ENCODE peak calls at places on chromosomes 4 and X, in five cellular contexts. S is upper lobe of right lung, C is ecto neural progenitor cell, U is HEK293T, I is brain microvascular endothelial cell. H is an unnamed sample.

GRCh38 chrX:110056419-110056818 is 53.5 kb downstream of the TMEM164 start:
- DNase-seq in S (no peak), C (no peak), U (no peak), I (no peak), H (peak; percentile 1)

GRCh38 chrX:53250556-53250955 is 25.5 kb upstream of the KDM5C start:
- DNase-seq in S (no peak), C (no peak), U (no peak), I (no peak), H (no peak)

GRCh38 chr4:71396382-71396781 is 57.6 kb downstream of the SLC4A4 start:
- DNase-seq in S (no peak), C (no peak), U (no peak), I (peak; percentile 16), H (peak; percentile 2)

GRCh38 chrX:17024896-17025295 is 78.4 kb downstream of the REPS2 start:
- DNase-seq in S (no peak), C (no peak), U (no peak), I (no peak), H (peak; percentile 50)

GRCh38 chr4:177485528-177485927 is 43.3 kb upstream of the AGA start:
- DNase-seq in S (no peak), C (no peak), U (no peak), I (peak; percentile 17), H (peak; percentile 23)

GRCh38 chr4:156322592-156322991 is 368.9 kb upstream of the CTSO start:
- DNase-seq in S (no peak), C (no peak), U (no peak), I (peak; percentile 68), H (peak; percentile 71)

GRCh38 chr4:3409571-3410091 is 32.1 kb upstream of the HGFAC start:
- DNase-seq in S (peak; percentile 47), C (no peak), U (no peak), I (no peak), H (no peak)

GRCh38 chr4:47668810-47669408 is 169.0 kb downstream of the CORIN start:
- DNase-seq in S (no peak), C (no peak), U (peak; percentile 26), I (peak; percentile 53), H (peak; percentile 36)

GRCh38 chr4:150297861-150298474 is 219.7 kb downstream of the DCLK2 start:
- DNase-seq in S (no peak), C (no peak), U (no peak), I (peak; percentile 73), H (peak; percentile 17)

GRCh38 chr4:138158746-138159297 is 83.3 kb downstream of the SLC7A11 start:
- DNase-seq in S (no peak), C (no peak), U (no peak), I (peak; percentile 77), H (peak; percentile 33)

GRCh38 chr4:36348403-36348938 is 67.1 kb downstream of the DTHD1 start:
- DNase-seq in S (no peak), C (no peak), U (no peak), I (no peak), H (no peak)

GRCh38 chr4:14018191-14018853 is 390.8 kb upstream of the BOD1L1 start:
- DNase-seq in S (no peak), C (no peak), U (no peak), I (no peak), H (no peak)

GRCh38 chrX:44344194-44344593 is 722 bp upstream of the EFHC2 start:
- DNase-seq in S (peak; percentile 55), C (no peak), U (no peak), I (no peak), H (no peak)

GRCh38 chrX:103171353-103171752 is 43.6 kb upstream of the BEX4 start:
- DNase-seq in S (no peak), C (no peak), U (no peak), I (no peak), H (no peak)

GRCh38 chrX:47518105-47518504 is 35.1 kb upstream of the ZNF41 start:
- DNase-seq in S (no peak), C (no peak), U (no peak), I (no peak), H (peak; percentile 27)

GRCh38 chr4:185359767-185360446 is 35.8 kb downstream of the LRP2BP start:
- DNase-seq in S (no peak), C (no peak), U (no peak), I (peak; percentile 88), H (peak; percentile 30)

GRCh38 chrX:21926116-21926515 is 14.4 kb upstream of the SMS start:
- DNase-seq in S (no peak), C (no peak), U (no peak), I (no peak), H (no peak)

GRCh38 chr4:125316391-125316780 is 1.6 kb downstream of the FAT4 start:
- DNase-seq in S (peak; percentile 74), C (peak; percentile 59), U (no peak), I (no peak), H (peak; percentile 22)

GRCh38 chr4:7630559-7631287 is 196.0 kb upstream of the PSAPL1 start:
- DNase-seq in S (no peak), C (no peak), U (no peak), I (peak; percentile 91), H (peak; percentile 87)

GRCh38 chr4:105741548-105741947 is 33.0 kb downstream of the GSTCD start:
- DNase-seq in S (no peak), C (no peak), U (no peak), I (peak; percentile 12), H (no peak)

GRCh38 chrX:111568356-111568755 is 56.9 kb downstream of the SERTM2 start:
- DNase-seq in S (no peak), C (no peak), U (peak; percentile 65), I (peak; percentile 1), H (no peak)

GRCh38 chr4:168558587-168558986 is 61.7 kb downstream of the PALLD start:
- DNase-seq in S (no peak), C (no peak), U (no peak), I (peak; percentile 28), H (peak; percentile 49)

GRCh38 chr4:150582881-150583286 is 933 bp downstream of the MAB21L2 start:
- DNase-seq in S (no peak), C (peak; percentile 59), U (no peak), I (peak; percentile 24), H (peak; percentile 52)

GRCh38 chr4:111788046-111788642 is 357.1 kb upstream of the FAM241A start:
- DNase-seq in S (no peak), C (peak; percentile 63), U (no peak), I (no peak), H (no peak)

GRCh38 chr4:173357939-173358338 is 12.8 kb upstream of the SAP30 start:
- DNase-seq in S (no peak), C (no peak), U (no peak), I (no peak), H (no peak)

GRCh38 chr4:42555828-42556227 is 101.1 kb downstream of the ATP8A1 start:
- DNase-seq in S (no peak), C (no peak), U (no peak), I (no peak), H (no peak)

GRCh38 chrX:259692-260355 is 21.4 kb upstream of the PLCXD1 start:
- DNase-seq in S (peak; percentile 41), C (no peak), U (no peak), I (no peak), H (no peak)

GRCh38 chr4:168765726-168766125 is 244.3 kb downstream of the CBR4 start:
- DNase-seq in S (no peak), C (no peak), U (no peak), I (no peak), H (peak; percentile 46)

GRCh38 chrX:128518508-128518907 is 466.3 kb upstream of the ACTRT1 start:
- DNase-seq in S (no peak), C (no peak), U (peak; percentile 22), I (no peak), H (no peak)

GRCh38 chrX:154734101-154734781 is 16.6 kb downstream of the GAB3 start:
- DNase-seq in S (peak; percentile 66), C (no peak), U (no peak), I (peak; percentile 80), H (no peak)

GRCh38 chr4:153465145-153465544 is 1.0 kb upstream of the TMEM131L start:
- DNase-seq in S (no peak), C (no peak), U (no peak), I (no peak), H (no peak)

GRCh38 chrX:35104626-35105025 is 162.0 kb downstream of the FAM47B start:
- DNase-seq in S (no peak), C (no peak), U (no peak), I (no peak), H (no peak)

GRCh38 chr4:99637174-99637573 is 20.5 kb downstream of the C4orf54 start:
- DNase-seq in S (no peak), C (no peak), U (no peak), I (no peak), H (no peak)

GRCh38 chrX:36414056-36414455 is 494.5 kb downstream of the CFAP47 start:
- DNase-seq in S (no peak), C (no peak), U (no peak), I (no peak), H (no peak)

GRCh38 chr4:12729384-12729783 is 754.8 kb downstream of the RAB28 start:
- DNase-seq in S (no peak), C (no peak), U (peak; percentile 28), I (no peak), H (peak; percentile 4)

GRCh38 chr4:37393889-37394288 is 149.3 kb downstream of the NWD2 start:
- DNase-seq in S (no peak), C (no peak), U (no peak), I (no peak), H (no peak)

GRCh38 chrX:11531226-11531625 is 134.5 kb downstream of the ARHGAP6 start:
- DNase-seq in S (no peak), C (no peak), U (no peak), I (no peak), H (peak; percentile 1)

GRCh38 chr4:101556845-101557244 is 209.5 kb upstream of the PPP3CA start:
- DNase-seq in S (no peak), C (no peak), U (no peak), I (no peak), H (no peak)